ENCODE peak calls at places on chromosomes 7 and 10, in nine cellular contexts. K is HFF-Myc; R is HCT116; I is GM23248; A is stimulated activated CD4-positive, alpha-beta T cell treated with anti-CD3 and anti-CD28 coated beads, Interleukin-2, amount 100 ng/mL, for 48 hours; C is GM12892; Z is Panc1; Q is NCI-H2081 treated with DMSO at 0.1 percent for 48 hours; P is posterior cingulate gyrus. J is an unnamed sample.

GRCh38 chr7:140421521-140421920 is 17.7 kb downstream of the RAB19 start:
- DNase-seq in C (no peak), Q (no peak), Z (no peak), P (no peak), R (no peak), A (no peak), I (no peak), K (no peak), J (no peak)

GRCh38 chr10:127354992-127355391 is 158.6 kb upstream of the INSYN2A start:
- DNase-seq in Z (no peak), C (no peak), K (no peak), P (no peak), Q (no peak), I (no peak), R (peak), A (no peak), J (no peak)

GRCh38 chr10:94138391-94138790 is 144.7 kb downstream of the PLCE1 start:
- DNase-seq in I (peak), A (no peak), Q (no peak), P (no peak), K (no peak), C (no peak), R (no peak), Z (no peak), J (no peak)

GRCh38 chr10:19168584-19168983 is 120.0 kb downstream of the MALRD1 start:
- DNase-seq in I (no peak), C (no peak), R (no peak), P (no peak), K (no peak), Q (no peak), Z (no peak), A (no peak), J (peak)

GRCh38 chr7:64978497-64979203 is 12.2 kb downstream of the ZNF117 start:
- DNase-seq in C (no peak), A (no peak), Q (no peak), R (no peak), P (no peak), I (no peak), K (no peak), Z (no peak), J (no peak)

GRCh38 chr10:95382596-95382995 is 91.8 kb upstream of the PDLIM1 start:
- DNase-seq in R (no peak), A (no peak), Q (no peak), C (no peak), K (no peak), I (no peak), P (no peak), Z (no peak), J (no peak)

GRCh38 chr7:16644624-16644986 is 949 bp downstream of the ANKMY2 start:
- DNase-seq in C (no peak), Q (no peak), Z (no peak), K (no peak), I (peak), R (no peak), P (peak), A (peak), J (peak)

GRCh38 chr10:115947104-115947503 is 325.9 kb downstream of the GFRA1 start:
- DNase-seq in K (no peak), I (peak), A (no peak), R (no peak), Q (no peak), P (no peak), Z (no peak), C (no peak), J (no peak)

GRCh38 chr7:73682745-73683055 is 553 bp downstream of the DNAJC30 start:
- DNase-seq in P (no peak), I (no peak), C (no peak), R (no peak), A (no peak), Z (no peak), Q (no peak), K (no peak), J (no peak)

GRCh38 chr7:139739863-139740597 is 37.8 kb downstream of the HIPK2 start:
- DNase-seq in Q (no peak), C (no peak), Z (no peak), R (no peak), I (no peak), K (no peak), A (no peak), P (peak), J (no peak)

GRCh38 chr7:3244241-3244814 is 56.7 kb upstream of the SDK1 start:
- DNase-seq in Q (no peak), R (peak), I (peak), C (no peak), Z (peak), K (peak), A (no peak), P (no peak), J (peak)

J was measured in Calu3.